ENCODE peak calls at places on chromosome 22, in seven cellular contexts. One of them, this sample, is unnamed.

GRCh38 chr22:19068784-19069271 is 53.4 kb downstream of the DGCR2 start:
- DNase-seq in iPS-NIHi11: no peak
- DNase-seq in Calu3: no peak
- DNase-seq in amniotic stem cell: no peak
- DNase-seq in effector CD8-positive, alpha-beta T cell: no peak
- DNase-seq in NCI-H1417: no peak
- DNase-seq in PC-3: no peak
- DNase-seq in this sample: no peak

GRCh38 chr22:41417622-41418390 is 28.8 kb downstream of the TOB2 start:
- DNase-seq in PC-3: no peak
- DNase-seq in amniotic stem cell: no peak
- DNase-seq in NCI-H1417: no peak
- DNase-seq in iPS-NIHi11: no peak
- DNase-seq in effector CD8-positive, alpha-beta T cell: no peak
- DNase-seq in Calu3: peak; percentile 63
- DNase-seq in this sample: no peak

GRCh38 chr22:17113600-17113999 is 7.6 kb downstream of the TMEM121B start:
- DNase-seq in amniotic stem cell: no peak
- DNase-seq in PC-3: no peak
- DNase-seq in effector CD8-positive, alpha-beta T cell: no peak
- DNase-seq in Calu3: no peak
- DNase-seq in iPS-NIHi11: no peak
- DNase-seq in NCI-H1417: no peak
- DNase-seq in this sample: no peak

GRCh38 chr22:26642465-26643367 is 14.7 kb upstream of the MIAT start:
- DNase-seq in effector CD8-positive, alpha-beta T cell: peak; percentile 35
- DNase-seq in iPS-NIHi11: no peak
- DNase-seq in Calu3: no peak
- DNase-seq in PC-3: no peak
- DNase-seq in amniotic stem cell: no peak
- DNase-seq in NCI-H1417: peak; percentile 65
- DNase-seq in this sample: peak; percentile 80

GRCh38 chr22:30875481-30876215 is 92.9 kb downstream of the MORC2 start:
- DNase-seq in Calu3: no peak
- DNase-seq in iPS-NIHi11: peak; percentile 2
- DNase-seq in NCI-H1417: no peak
- DNase-seq in amniotic stem cell: no peak
- DNase-seq in PC-3: no peak
- DNase-seq in effector CD8-positive, alpha-beta T cell: no peak
- DNase-seq in this sample: no peak

GRCh38 chr22:40472036-40472435 is 101.6 kb downstream of the SGSM3 start:
- DNase-seq in NCI-H1417: no peak
- DNase-seq in amniotic stem cell: no peak
- DNase-seq in Calu3: no peak
- DNase-seq in PC-3: no peak
- DNase-seq in iPS-NIHi11: no peak
- DNase-seq in effector CD8-positive, alpha-beta T cell: no peak
- DNase-seq in this sample: no peak

GRCh38 chr22:45454260-45454659 is 40.8 kb downstream of the RIBC2 start:
- DNase-seq in Calu3: no peak
- DNase-seq in amniotic stem cell: no peak
- DNase-seq in NCI-H1417: no peak
- DNase-seq in effector CD8-positive, alpha-beta T cell: no peak
- DNase-seq in iPS-NIHi11: no peak
- DNase-seq in PC-3: no peak
- DNase-seq in this sample: no peak

GRCh38 chr22:25419247-25420113 is 145.0 kb upstream of the GRK3 start:
- DNase-seq in iPS-NIHi11: no peak
- DNase-seq in PC-3: no peak
- DNase-seq in Calu3: no peak
- DNase-seq in NCI-H1417: peak; percentile 75
- DNase-seq in amniotic stem cell: no peak
- DNase-seq in effector CD8-positive, alpha-beta T cell: no peak
- DNase-seq in this sample: no peak

GRCh38 chr22:40904101-40904500 is 42.2 kb upstream of the DNAJB7 start:
- DNase-seq in amniotic stem cell: no peak
- DNase-seq in NCI-H1417: no peak
- DNase-seq in Calu3: no peak
- DNase-seq in PC-3: peak; percentile 37
- DNase-seq in iPS-NIHi11: no peak
- DNase-seq in effector CD8-positive, alpha-beta T cell: no peak
- DNase-seq in this sample: no peak

This sample was measured in NK-92 treated with Interleukin-12 subunit alpha and Interleukin-12 subunit beta, amount 100 ng/mL, for 24 hours.